ENCODE peak calls at places on chromosomes 3 and 15, in eight cellular contexts. P, A, K, V, O, M, Q and W are unnamed samples.

GRCh38 chr3:197711973-197712707 is 24.6 kb downstream of the RUBCN start:
- DNase-seq in V (peak), Q (peak), K (no peak), P (peak), A (peak), O (peak), M (peak), W (peak)

GRCh38 chr3:126811530-126811929 is 107.5 kb downstream of the CHCHD6 start:
- DNase-seq in A (no peak), M (no peak), O (no peak), Q (no peak), V (no peak), P (peak), K (no peak), W (no peak)

GRCh38 chr3:31172336-31172735 is 277.9 kb upstream of the GADL1 start:
- DNase-seq in O (no peak), Q (no peak), P (no peak), K (no peak), A (no peak), V (no peak), M (no peak), W (no peak)

GRCh38 chr3:160038862-160039562 is 50.4 kb downstream of the IL12A start:
- DNase-seq in O (peak), A (peak), Q (no peak), V (peak), M (peak), P (peak), K (no peak), W (no peak)

GRCh38 chr3:8979262-8979661 is 16.0 kb upstream of the RAD18 start:
- DNase-seq in O (no peak), Q (no peak), K (no peak), P (no peak), V (no peak), A (no peak), M (no peak), W (no peak)

GRCh38 chr3:132596816-132597433 is at the start of gene ACKR4:
- DNase-seq in V (no peak), K (no peak), A (no peak), M (no peak), P (peak), Q (no peak), O (no peak), W (no peak)

GRCh38 chr3:11699083-11699427 is 55.3 kb upstream of the VGLL4 start:
- DNase-seq in Q (no peak), V (no peak), A (no peak), M (no peak), K (no peak), P (peak), O (no peak), W (no peak)

GRCh38 chr3:48214225-48214624 is 9.1 kb upstream of the CAMP start:
- DNase-seq in V (no peak), K (no peak), O (no peak), A (no peak), Q (no peak), M (no peak), P (no peak), W (no peak)

GRCh38 chr3:126154391-126155279 is 25.8 kb downstream of the ALDH1L1 start:
- DNase-seq in A (no peak), M (peak), P (no peak), K (no peak), O (no peak), V (no peak), Q (no peak), W (no peak)

GRCh38 chr15:29048011-29048410 is 162.2 kb downstream of the APBA2 start:
- DNase-seq in K (no peak), V (no peak), O (no peak), M (no peak), A (no peak), Q (no peak), P (no peak), W (no peak)

GRCh38 chr15:85010472-85011209 is 29.0 kb downstream of the PDE8A start:
- DNase-seq in A (no peak), P (peak), V (no peak), K (no peak), Q (no peak), M (no peak), O (peak), W (no peak)

GRCh38 chr3:139937674-139938279 is 2.8 kb downstream of the CLSTN2 start:
- DNase-seq in A (peak), P (peak), M (no peak), O (peak), V (peak), K (no peak), Q (no peak), W (no peak)

GRCh38 chr3:46853441-46854410 is 9.5 kb downstream of the MYL3 start:
- DNase-seq in P (no peak), Q (no peak), K (no peak), O (no peak), V (no peak), A (no peak), M (no peak), W (no peak)

GRCh38 chr3:150062492-150062891 is 91.8 kb upstream of the PFN2 start:
- DNase-seq in Q (no peak), K (no peak), O (peak), M (no peak), A (no peak), V (no peak), P (peak), W (no peak)

GRCh38 chr3:45915518-45916231 is 27.6 kb upstream of the CXCR6 start:
- DNase-seq in A (peak), O (peak), M (peak), Q (no peak), K (no peak), P (peak), V (no peak), W (peak)

GRCh38 chr3:23654571-23654970 is 151.2 kb upstream of the UBE2E1 start:
- DNase-seq in P (no peak), A (no peak), K (no peak), Q (no peak), O (no peak), V (no peak), M (no peak), W (no peak)

GRCh38 chr3:159486580-159486979 is 502.1 kb upstream of the IL12A start:
- DNase-seq in M (no peak), A (no peak), P (peak), K (no peak), O (peak), Q (no peak), V (peak), W (no peak)

GRCh38 chr3:53716998-53717397 is 129.2 kb downstream of the CHDH start:
- DNase-seq in V (no peak), M (no peak), O (no peak), K (no peak), Q (no peak), P (no peak), A (peak), W (no peak)

GRCh38 chr3:62875103-62876002 is at the start of gene CADPS:
- DNase-seq in O (peak), A (no peak), Q (no peak), K (no peak), V (peak), P (no peak), M (no peak), W (no peak)

GRCh38 chr3:129632056-129632455 is 25.6 kb upstream of the PLXND1 start:
- DNase-seq in A (no peak), P (no peak), O (no peak), V (no peak), K (no peak), Q (no peak), M (no peak), W (no peak)

GRCh38 chr15:96893159-96893906 is 562.8 kb downstream of the NR2F2 start:
- DNase-seq in Q (no peak), A (peak), M (no peak), V (peak), O (peak), P (peak), K (peak), W (peak)

GRCh38 chr3:99850608-99851007 is 32.9 kb downstream of the CMSS1 start:
- DNase-seq in Q (no peak), A (no peak), K (no peak), O (no peak), M (no peak), P (no peak), V (no peak), W (no peak)

GRCh38 chr3:88032245-88032644 is 26.6 kb downstream of the CGGBP1 start:
- DNase-seq in M (no peak), P (no peak), A (no peak), V (no peak), K (no peak), Q (no peak), O (no peak), W (no peak)

GRCh38 chr3:49500408-49501257 is 30.6 kb downstream of the DAG1 start:
- DNase-seq in V (no peak), O (no peak), Q (peak), K (no peak), P (peak), A (peak), M (peak), W (peak)

GRCh38 chr3:24867783-24868182 is 373.1 kb upstream of the THRB start:
- DNase-seq in M (no peak), O (no peak), A (no peak), V (no peak), Q (no peak), K (no peak), P (no peak), W (no peak)

GRCh38 chr3:198107840-198108734 is 148.1 kb downstream of the LMLN start:
- DNase-seq in Q (no peak), A (no peak), P (no peak), O (peak), K (no peak), M (no peak), V (peak), W (no peak)

GRCh38 chr3:33134026-33134625 is 20.3 kb downstream of the CRTAP start:
- DNase-seq in K (no peak), M (no peak), Q (no peak), P (no peak), V (no peak), A (no peak), O (no peak), W (peak)

GRCh38 chr15:101027273-101027901 is 108.2 kb downstream of the LRRK1 start:
- DNase-seq in A (peak), K (no peak), V (no peak), Q (no peak), O (no peak), M (peak), P (no peak), W (no peak)

GRCh38 chr3:29168686-29169085 is 112.2 kb upstream of the RBMS3 start:
- DNase-seq in M (no peak), O (no peak), P (no peak), K (no peak), V (no peak), Q (no peak), A (no peak), W (no peak)

GRCh38 chr15:77032647-77033416 is 37.9 kb downstream of the PSTPIP1 start:
- DNase-seq in O (no peak), M (no peak), K (no peak), Q (no peak), P (no peak), V (no peak), A (peak), W (no peak)

GRCh38 chr3:73041537-73041936 is 19.9 kb upstream of the EBLN2 start:
- DNase-seq in A (peak), P (peak), V (no peak), Q (no peak), M (no peak), K (peak), O (no peak), W (no peak)

GRCh38 chr3:177931346-177931745 is 604.9 kb upstream of the KCNMB2 start:
- DNase-seq in M (no peak), Q (no peak), V (no peak), A (no peak), K (no peak), O (no peak), P (no peak), W (no peak)

GRCh38 chr15:99454941-99455795 is 110.6 kb upstream of the MEF2A start:
- DNase-seq in P (peak), Q (no peak), O (no peak), K (no peak), M (peak), A (peak), V (no peak), W (peak)

GRCh38 chr15:62278534-62278933 is 113.4 kb upstream of the C2CD4B start:
- DNase-seq in M (no peak), A (no peak), P (no peak), K (no peak), O (no peak), Q (no peak), V (no peak), W (no peak)

GRCh38 chr3:192223815-192224214 is 503.5 kb downstream of the FGF12 start:
- DNase-seq in O (no peak), M (no peak), K (no peak), V (no peak), Q (no peak), P (no peak), A (no peak), W (no peak)

DNA sequence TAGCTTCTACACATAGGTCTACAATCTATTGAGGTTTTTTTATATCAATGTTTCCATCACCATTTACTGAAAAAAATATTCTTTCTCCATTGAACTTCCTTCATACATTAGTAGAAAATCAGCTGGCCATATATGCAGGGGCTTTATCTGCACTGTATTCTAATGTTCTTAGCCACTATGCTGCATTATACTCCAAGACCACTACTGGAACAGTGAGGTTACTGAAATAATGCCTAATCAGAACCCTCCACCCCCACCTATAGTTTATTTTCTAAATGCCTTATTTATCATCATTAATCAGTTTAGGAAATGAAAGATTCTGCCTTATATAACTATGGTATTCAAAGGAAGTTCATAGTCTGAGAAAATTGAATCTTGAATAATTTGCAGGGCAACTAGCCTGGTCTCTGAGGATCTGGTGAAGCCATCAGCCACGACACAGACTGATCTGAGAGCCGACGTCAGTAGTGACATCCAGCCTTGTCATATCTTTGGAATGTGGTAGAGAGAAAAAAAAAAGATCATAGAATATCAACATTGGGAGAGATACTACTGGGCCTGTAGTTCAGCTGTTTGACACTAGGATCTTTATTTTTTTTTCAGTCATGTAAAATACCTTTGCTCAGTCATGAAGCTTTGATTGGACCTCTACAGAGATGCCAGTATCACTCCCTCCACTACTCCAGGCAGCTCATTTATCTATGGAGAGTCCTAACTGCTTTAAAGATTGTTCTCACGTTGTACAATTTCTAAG is 66.6 kb downstream of the P3H2 start:
- DNase-seq in M (no peak), O (no peak), P (peak), A (no peak), V (no peak), K (no peak), Q (no peak), W (peak)
- TF ChIP-seq CTCF in M (no peak), O (no peak), P (peak), A (no peak), V (no peak), K (no peak), Q (peak), W (peak)

DNA sequence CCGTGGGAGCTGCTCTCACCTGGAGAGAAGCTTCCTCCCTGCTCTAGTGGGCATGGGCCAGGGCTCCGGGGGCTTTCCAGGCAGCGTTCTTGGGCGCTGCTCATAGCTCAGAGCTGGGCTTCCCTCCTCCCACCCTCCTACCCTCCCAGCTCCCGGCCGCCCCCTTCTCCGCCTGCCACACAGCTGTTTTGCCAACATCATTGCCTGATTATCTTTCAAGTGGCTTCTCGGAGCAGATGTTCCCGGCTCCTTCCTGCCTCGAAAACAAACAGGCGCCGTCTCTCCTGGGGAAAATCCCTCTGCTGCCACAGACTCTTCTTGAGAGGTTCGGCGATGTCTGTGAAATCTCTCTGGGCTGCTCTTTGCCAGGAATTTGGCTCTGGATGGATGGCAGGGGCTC is 195.6 kb downstream of the RPLP1 start:
- DNase-seq in V (peak), K (no peak), M (no peak), P (peak), O (no peak), A (no peak), Q (no peak), W (no peak)
- H3K4me3 ChIP-seq in V (no peak), K (no peak), M (no peak), P (no peak), O (no peak), A (no peak), Q (no peak), W (no peak)

GRCh38 chr3:189262746-189263145 is 91.0 kb downstream of the TPRG1 start:
- DNase-seq in P (no peak), A (no peak), V (no peak), M (no peak), K (no peak), Q (no peak), O (no peak), W (no peak)

GRCh38 chr3:189272500-189273119 is 100.8 kb downstream of the TPRG1 start:
- DNase-seq in O (peak), V (peak), A (no peak), K (no peak), M (no peak), Q (no peak), P (peak), W (no peak)

GRCh38 chr3:189269356-189269755 is 97.6 kb downstream of the TPRG1 start:
- DNase-seq in M (no peak), P (peak), A (no peak), O (no peak), Q (no peak), V (no peak), K (no peak), W (no peak)

GRCh38 chr3:189270248-189270832 is 98.6 kb downstream of the TPRG1 start:
- DNase-seq in P (peak), A (peak), M (peak), V (peak), Q (peak), K (peak), O (peak), W (peak)

GRCh38 chr3:189267981-189268613 is 96.3 kb downstream of the TPRG1 start:
- DNase-seq in A (no peak), M (no peak), Q (peak), K (peak), O (peak), P (peak), V (peak), W (no peak)
- TF ChIP-seq CTCF in A (no peak), M (no peak), Q (peak), K (peak), O (peak), P (peak), V (peak), W (peak)

DNA sequence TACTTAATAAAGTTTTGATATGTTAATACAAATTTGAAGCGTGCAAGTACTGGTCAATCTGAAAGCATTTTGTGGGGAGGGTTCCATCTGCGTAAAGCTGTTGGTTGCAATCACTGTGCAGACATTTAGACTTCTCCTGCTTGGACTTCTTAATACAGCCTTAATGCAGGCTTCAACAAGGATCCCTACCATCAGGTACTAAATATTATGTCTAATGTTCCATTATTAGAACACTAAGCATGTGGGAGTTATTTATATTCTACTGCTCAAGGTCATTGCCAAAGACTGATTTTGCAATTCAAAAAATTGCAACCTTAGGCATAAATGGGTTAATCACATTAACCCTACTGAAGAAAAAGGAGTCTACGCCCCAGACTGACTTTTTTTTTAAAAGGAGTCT is 73.9 kb upstream of the MYO5C start:
- DNase-seq in Q (no peak), M (no peak), O (no peak), A (no peak), P (no peak), V (no peak), K (no peak), W (no peak)
- H3K4me3 ChIP-seq in Q (no peak), M (no peak), O (no peak), A (no peak), P (no peak), V (no peak), K (no peak), W (no peak)

DNA sequence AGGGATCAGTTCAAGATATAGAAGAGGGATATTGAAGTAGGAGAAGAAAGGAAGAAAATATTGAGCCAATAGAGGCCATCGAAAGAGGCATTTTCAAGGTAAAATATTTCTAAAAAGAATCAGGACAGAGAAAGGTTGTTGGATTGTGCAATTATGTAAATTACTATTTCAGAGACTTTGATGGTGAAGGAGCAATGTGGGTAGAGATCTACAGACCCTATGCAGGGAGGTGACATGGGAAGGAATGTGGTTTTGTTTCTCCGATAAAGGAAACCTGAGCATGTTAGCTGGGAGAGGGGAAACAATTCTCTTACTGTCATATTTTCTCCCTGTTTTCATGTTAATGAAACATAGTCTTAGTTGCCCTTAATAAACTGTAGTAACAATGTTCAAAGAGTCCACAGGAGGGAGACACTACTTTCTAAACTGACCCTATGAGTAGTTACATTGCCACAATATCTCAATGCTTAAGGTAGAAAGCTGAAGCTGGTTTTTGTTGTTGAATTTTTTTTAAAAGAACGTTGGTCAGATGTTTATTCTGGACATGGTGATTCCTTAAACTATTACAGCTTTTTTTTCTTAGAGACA is 133.3 kb downstream of the GRM7 start:
- DNase-seq in A (no peak), O (no peak), V (peak), K (peak), Q (no peak), M (no peak), P (no peak), W (no peak)
- TF ChIP-seq CTCF in A (no peak), O (peak), V (peak), K (peak), Q (peak), M (no peak), P (no peak), W (peak)

GRCh38 chr15:90529008-90529368 is 735 bp upstream of the CRTC3 start:
- DNase-seq in P (no peak), V (no peak), A (no peak), M (no peak), O (no peak), K (no peak), Q (no peak), W (no peak)
- H3K4me3 ChIP-seq in P (no peak), V (peak), A (peak), M (no peak), O (peak), K (no peak), Q (no peak), W (peak)